ENCODE peak calls at places on chromosomes 13 and 19, in ten cellular contexts. R, K, L, N, W, G, M, A, Q and P are unnamed samples.

GRCh38 chr13:80040977-80041310 is 300.0 kb downstream of the SPRY2 start:
- DNase-seq in R (no peak), K (no peak), L (no peak), N (no peak), W (no peak), G (no peak), M (no peak), A (no peak), Q (no peak), P (peak)

GRCh38 chr13:34108396-34108795 is 290.4 kb downstream of the RFC3 start:
- DNase-seq in R (no peak), K (no peak), L (no peak), N (no peak), W (no peak), G (no peak), M (no peak), A (no peak), Q (no peak), P (no peak)

GRCh38 chr19:37925212-37925611 is 18.2 kb downstream of the SIPA1L3 start:
- DNase-seq in R (no peak), K (no peak), L (no peak), N (no peak), W (no peak), G (no peak), M (no peak), A (no peak), Q (no peak), P (no peak)

GRCh38 chr13:20159646-20160345 is 1.1 kb downstream of the GJA3 start:
- DNase-seq in R (peak), K (no peak), L (no peak), N (no peak), W (peak), G (no peak), M (no peak), A (no peak), Q (peak), P (no peak)

GRCh38 chr19:55432355-55432959 is 10.6 kb downstream of the SHISA7 start:
- DNase-seq in R (peak), K (no peak), L (no peak), N (no peak), W (no peak), G (no peak), M (no peak), A (no peak), Q (no peak), P (no peak)

GRCh38 chr19:55256562-55257460 is 2.0 kb downstream of the PPP6R1 start:
- DNase-seq in R (no peak), K (peak), L (no peak), N (no peak), W (peak), G (no peak), M (no peak), A (no peak), Q (no peak), P (no peak)

GRCh38 chr19:38665950-38666661 is 18.7 kb downstream of the ACTN4 start:
- DNase-seq in R (peak), K (no peak), L (peak), N (no peak), W (no peak), G (no peak), M (no peak), A (peak), Q (peak), P (no peak)

GRCh38 chr19:13122275-13122878 is 4.3 kb downstream of the NACC1 start:
- DNase-seq in R (no peak), K (no peak), L (no peak), N (no peak), W (peak), G (no peak), M (no peak), A (no peak), Q (no peak), P (no peak)

GRCh38 chr13:26590951-26591350 is 33.5 kb downstream of the WASF3 start:
- DNase-seq in R (no peak), K (peak), L (no peak), N (no peak), W (no peak), G (no peak), M (no peak), A (peak), Q (no peak), P (no peak)

GRCh38 chr13:27923794-27924528 is 4.2 kb downstream of the PDX1 start:
- DNase-seq in R (no peak), K (no peak), L (no peak), N (no peak), W (no peak), G (no peak), M (no peak), A (no peak), Q (peak), P (no peak)

GRCh38 chr19:19551862-19552192 is 13.8 kb downstream of the CILP2 start:
- DNase-seq in R (no peak), K (no peak), L (no peak), N (no peak), W (peak), G (no peak), M (no peak), A (no peak), Q (no peak), P (no peak)

GRCh38 chr19:47372603-47373002 is 23.5 kb downstream of the DHX34 start:
- DNase-seq in R (no peak), K (no peak), L (no peak), N (no peak), W (no peak), G (no peak), M (no peak), A (no peak), Q (no peak), P (no peak)

GRCh38 chr13:66974174-66974573 is 256.0 kb downstream of the PCDH9 start:
- DNase-seq in R (no peak), K (no peak), L (no peak), N (no peak), W (no peak), G (no peak), M (no peak), A (no peak), Q (no peak), P (no peak)

GRCh38 chr19:19704836-19705235 is 28.1 kb downstream of the ZNF14 start:
- DNase-seq in R (no peak), K (no peak), L (no peak), N (no peak), W (no peak), G (no peak), M (no peak), A (no peak), Q (no peak), P (no peak)

GRCh38 chr13:81487151-81487550 is 1146.2 kb upstream of the SPRY2 start:
- DNase-seq in R (peak), K (peak), L (no peak), N (peak), W (peak), G (no peak), M (no peak), A (peak), Q (peak), P (peak)

GRCh38 chr19:310781-311496 is 19.7 kb upstream of the PLPP2 start:
- DNase-seq in R (no peak), K (no peak), L (peak), N (no peak), W (no peak), G (no peak), M (no peak), A (no peak), Q (no peak), P (no peak)

GRCh38 chr13:109146912-109147624 is 517.7 kb downstream of the MYO16 start:
- DNase-seq in R (no peak), K (no peak), L (no peak), N (no peak), W (peak), G (no peak), M (no peak), A (no peak), Q (peak), P (no peak)

GRCh38 chr19:3319643-3320353 is 46.6 kb upstream of the NFIC start:
- DNase-seq in R (no peak), K (no peak), L (no peak), N (no peak), W (peak), G (no peak), M (no peak), A (no peak), Q (peak), P (no peak)